ENCODE peak calls at places on chromosome 17, in six cellular contexts. Y is mesenchymal stem cell, F is IMR-90, O is H1, W is neuronal stem cell, R is mesendoderm. Q is an unnamed sample.

GRCh38 chr17:45200701-45201100 is 21.0 kb upstream of the FMNL1 start:
- DNase-seq in W (no peak), R (peak; percentile 53), Y (peak; percentile 46), F (no peak), O (no peak), Q (no peak)

GRCh38 chr17:2138318-2138717 is 83.4 kb downstream of the HIC1 start:
- DNase-seq in W (no peak), R (no peak), F (no peak), O (no peak), Y (peak; percentile 88), Q (no peak)

GRCh38 chr17:82097187-82097918 is 683 bp downstream of the FASN start:
- DNase-seq in O (no peak), R (no peak), F (peak; percentile 64), W (no peak), Y (peak; percentile 54), Q (peak; percentile 78)

GRCh38 chr17:71926746-71927398 is 193.9 kb upstream of the SOX9 start:
- DNase-seq in O (no peak), R (no peak), Y (no peak), W (no peak), F (no peak), Q (no peak)

GRCh38 chr17:2400474-2400866 is 390 bp downstream of the MNT start:
- DNase-seq in W (peak; percentile 72), F (no peak), Y (peak; percentile 70), O (no peak), R (peak; percentile 86), Q (peak; percentile 77)

GRCh38 chr17:78576389-78577112 is 645 bp downstream of the DNAH17 start:
- DNase-seq in R (no peak), W (no peak), Y (no peak), O (no peak), F (no peak), Q (no peak)

GRCh38 chr17:75249564-75249963 is 11.8 kb downstream of the GGA3 start:
- DNase-seq in R (no peak), O (no peak), W (no peak), Y (no peak), F (no peak), Q (no peak)

GRCh38 chr17:57275365-57275764 is 19.0 kb downstream of the MSI2 start:
- DNase-seq in O (no peak), W (no peak), R (no peak), F (no peak), Y (no peak), Q (no peak)

GRCh38 chr17:79925242-79925957 is 86.2 kb upstream of the CBX4 start:
- DNase-seq in R (no peak), Y (no peak), W (no peak), F (peak; percentile 25), O (no peak), Q (no peak)

GRCh38 chr17:65609749-65610148 is 48.3 kb upstream of the AXIN2 start:
- DNase-seq in R (no peak), F (no peak), Y (no peak), W (no peak), O (no peak), Q (no peak)

GRCh38 chr17:67770539-67770938 is 52.8 kb downstream of the NOL11 start:
- DNase-seq in F (no peak), W (no peak), R (no peak), Y (no peak), O (no peak), Q (no peak)

GRCh38 chr17:61492759-61493526 is 40.7 kb downstream of the TBX4 start:
- DNase-seq in R (no peak), F (peak; percentile 56), O (no peak), Y (peak; percentile 27), W (no peak), Q (peak; percentile 92)

GRCh38 chr17:73189417-73190099 is 3.3 kb upstream of the COG1 start:
- DNase-seq in F (peak; percentile 76), O (no peak), R (peak; percentile 94), Y (peak; percentile 81), W (peak; percentile 29), Q (peak; percentile 64)

GRCh38 chr17:81384929-81385319 is 10.3 kb upstream of the BAHCC1 start:
- DNase-seq in F (no peak), O (no peak), Y (no peak), R (no peak), W (no peak), Q (no peak)

GRCh38 chr17:83083368-83084201 is 4.2 kb downstream of the METRNL start:
- DNase-seq in F (peak; percentile 99), O (peak; percentile 56), W (no peak), R (peak; percentile 93), Y (peak; percentile 91), Q (peak; percentile 85)

GRCh38 chr17:34822007-34822737 is 139.1 kb downstream of the CCT6B start:
- DNase-seq in O (no peak), F (no peak), W (no peak), Y (no peak), R (peak; percentile 46), Q (no peak)

GRCh38 chr17:1714980-1715802 is 5.0 kb upstream of the TLCD2 start:
- DNase-seq in R (peak; percentile 93), W (no peak), O (no peak), F (peak; percentile 88), Y (peak; percentile 91), Q (peak; percentile 95)

GRCh38 chr17:63293310-63293709 is 152.8 kb downstream of the CYB561 start:
- DNase-seq in R (no peak), F (peak; percentile 72), W (no peak), Y (peak; percentile 44), O (no peak), Q (no peak)

GRCh38 chr17:73389411-73389810 is 77.6 kb upstream of the CDC42EP4 start:
- DNase-seq in O (no peak), R (no peak), F (no peak), W (no peak), Y (no peak), Q (no peak)

GRCh38 chr17:75412455-75413317 is 7.2 kb upstream of the GRB2 start:
- DNase-seq in Y (peak; percentile 81), W (peak; percentile 86), R (peak; percentile 86), O (no peak), F (peak; percentile 62), Q (peak; percentile 60)

GRCh38 chr17:81378941-81379511 is 16.2 kb upstream of the BAHCC1 start:
- DNase-seq in W (no peak), Y (no peak), R (no peak), F (no peak), O (no peak), Q (no peak)

GRCh38 chr17:9389116-9389515 is 186.5 kb downstream of the STX8 start:
- DNase-seq in R (no peak), O (no peak), W (no peak), Y (peak; percentile 84), F (peak; percentile 97), Q (peak; percentile 40)

GRCh38 chr17:76695059-76695892 is 15.5 kb downstream of the MXRA7 start:
- DNase-seq in Y (no peak), R (no peak), W (no peak), O (no peak), F (no peak), Q (no peak)
- H4K8ac ChIP-seq in Y (peak overlapping the region; percentile 46), R (no peak overlapping the region), W (no peak overlapping the region), O (no peak overlapping the region), F (no peak overlapping the region), Q (no peak overlapping the region)

GRCh38 chr17:47899643-47900042 is 3.6 kb downstream of the SP2 start:
- DNase-seq in R (no peak), W (no peak), Y (no peak), F (no peak), O (no peak), Q (no peak)
- H2AK5ac ChIP-seq in R (no peak overlapping the region), W (no peak overlapping the region), Y (no peak overlapping the region), F (no peak overlapping the region), O (no peak overlapping the region), Q (no peak overlapping the region)

GRCh38 chr17:50330151-50330753 is 15.7 kb upstream of the XYLT2 start:
- DNase-seq in W (no peak), O (no peak), Y (no peak), R (no peak), F (no peak), Q (no peak)
- H4K8ac ChIP-seq in W (no peak overlapping the region), O (no peak overlapping the region), Y (no peak overlapping the region), R (no peak overlapping the region), F (no peak overlapping the region), Q (no peak overlapping the region)

GRCh38 chr17:39740357-39741111 is 2.8 kb downstream of the GRB7 start:
- DNase-seq in F (peak; percentile 45), Y (no peak), W (no peak), R (peak; percentile 96), O (peak; percentile 92), Q (no peak)

GRCh38 chr17:39739885-39740356 is 2.2 kb downstream of the GRB7 start:
- DNase-seq in F (no peak), R (peak; percentile 81), O (no peak), Y (no peak), W (no peak), Q (peak; percentile 20)

GRCh38 chr17:39742856-39743436 is 5.2 kb downstream of the GRB7 start:
- DNase-seq in W (no peak), O (no peak), R (no peak), Y (no peak), F (no peak), Q (no peak)

GRCh38 chr17:39744075-39744835 is 6.5 kb downstream of the GRB7 start:
- DNase-seq in Y (no peak), O (no peak), R (no peak), W (no peak), F (no peak), Q (no peak)

GRCh38 chr17:39742126-39742855 is 4.6 kb downstream of the GRB7 start:
- DNase-seq in Y (no peak), W (no peak), R (no peak), O (no peak), F (no peak), Q (no peak)
- H2AK5ac ChIP-seq in Y (peak overlapping the region; percentile 34), W (peak overlapping the region; percentile 58), R (no peak overlapping the region), O (peak overlapping the region; percentile 25), F (no peak overlapping the region), Q (no peak overlapping the region)

GRCh38 chr17:7113273-7114071 is 1.1 kb downstream of the ASGR2 start:
- DNase-seq in F (no peak), O (no peak), Y (no peak), R (no peak), W (no peak), Q (no peak)
- H4K8ac ChIP-seq in F (no peak overlapping the region), O (no peak overlapping the region), Y (no peak overlapping the region), R (no peak overlapping the region), W (no peak overlapping the region), Q (no peak overlapping the region)

GRCh38 chr17:58371300-58371950 is 19.4 kb upstream of the SUPT4H1 start:
- DNase-seq in R (no peak), Y (no peak), W (no peak), O (no peak), F (no peak), Q (peak; percentile 68)

GRCh38 chr17:58368860-58369213 is 16.8 kb upstream of the SUPT4H1 start:
- DNase-seq in O (no peak), W (no peak), F (no peak), Y (no peak), R (no peak), Q (no peak)

GRCh38 chr17:58369214-58370031 is 17.4 kb upstream of the SUPT4H1 start:
- DNase-seq in W (no peak), Y (no peak), F (no peak), O (no peak), R (no peak), Q (no peak)

GRCh38 chr17:58370309-58370708 is 18.3 kb upstream of the SUPT4H1 start:
- DNase-seq in W (no peak), R (no peak), F (no peak), Y (no peak), O (no peak), Q (no peak)

GRCh38 chr17:58370716-58371115 is 18.7 kb upstream of the SUPT4H1 start:
- DNase-seq in R (no peak), W (no peak), Y (no peak), F (no peak), O (no peak), Q (no peak)
- H2AK5ac ChIP-seq in R (no peak overlapping the region), W (no peak overlapping the region), Y (no peak overlapping the region), F (no peak overlapping the region), O (no peak overlapping the region), Q (no peak overlapping the region)

Q was measured in trophoblast cell.